ENCODE peak calls at places on chromosomes 2 and 18, in eight cellular contexts. E is activated naive CD4-positive, alpha-beta T cell treated with anti-CD3 and anti-CD28 coated beads, Interleukin-2, amount 10 ng/mL, durations not matched to agents 7 days and 5 days; S is osteocyte; X is WTC11; V is HuH-7; T is stimulated activated CD8-positive, alpha-beta memory T cell treated with anti-CD3 and anti-CD28 coated beads, Interleukin-4, amount 100 ng/mL, for 4 hours; L is frontal cortex; Y is activated CD8-positive, alpha-beta T cell treated with anti-CD3 and anti-CD28 coated beads for 36 hours. B is an unnamed sample.

GRCh38 chr2:191280304-191280703 is 35.1 kb downstream of the MYO1B start:
- DNase-seq in T (no peak), L (no peak), X (peak; percentile 65), E (no peak), V (no peak), Y (no peak), S (no peak), B (no peak)

GRCh38 chr18:74242451-74243096 is 49.2 kb downstream of the CYB5A start:
- DNase-seq in L (peak; percentile 13), S (no peak), Y (peak; percentile 18), T (no peak), E (no peak), V (peak; percentile 46), X (no peak), B (no peak)

GRCh38 chr2:69827796-69828540 is 1.5 kb upstream of the GMCL1 start:
- DNase-seq in L (no peak), E (no peak), Y (no peak), V (no peak), X (no peak), S (no peak), T (no peak), B (peak; percentile 64)

GRCh38 chr2:35973737-35974132 is 381.8 kb upstream of the CRIM1 start:
- DNase-seq in S (no peak), X (no peak), V (no peak), L (no peak), E (no peak), T (no peak), Y (no peak), B (no peak)

GRCh38 chr18:11877497-11877896 is 26.3 kb downstream of the CHMP1B start:
- DNase-seq in L (no peak), Y (no peak), T (no peak), E (no peak), X (no peak), V (no peak), S (no peak), B (no peak)

GRCh38 chr2:27622921-27623384 is 5.9 kb downstream of the CCDC121 start:
- DNase-seq in S (no peak), T (no peak), E (no peak), X (no peak), Y (no peak), L (no peak), V (no peak), B (no peak)

GRCh38 chr18:51890762-51891161 is 449.2 kb upstream of the DCC start:
- DNase-seq in T (no peak), L (no peak), X (no peak), E (no peak), S (no peak), Y (no peak), V (no peak), B (no peak)

GRCh38 chr2:223759569-223760430 is 77.6 kb downstream of the AP1S3 start:
- DNase-seq in S (peak; percentile 10), X (no peak), Y (no peak), T (no peak), V (no peak), E (no peak), L (no peak), B (no peak)

GRCh38 chr2:11647834-11648600 is 22.0 kb downstream of the NTSR2 start:
- DNase-seq in Y (no peak), T (no peak), E (no peak), V (no peak), X (no peak), S (no peak), L (no peak), B (no peak)

GRCh38 chr2:66587216-66587615 is 152.3 kb downstream of the MEIS1 start:
- DNase-seq in X (peak; percentile 71), E (no peak), T (no peak), S (no peak), V (peak; percentile 78), Y (no peak), L (no peak), B (peak; percentile 22)

GRCh38 chr2:225223301-225223700 is 176.2 kb upstream of the NYAP2 start:
- DNase-seq in L (no peak), Y (no peak), T (no peak), X (no peak), E (no peak), V (no peak), S (no peak), B (no peak)

GRCh38 chr18:41170346-41170745 is 784.7 kb upstream of the PIK3C3 start:
- DNase-seq in Y (no peak), X (no peak), T (no peak), L (no peak), S (no peak), E (no peak), V (no peak), B (no peak)

GRCh38 chr2:105358593-105358992 is 21.3 kb downstream of the C2orf49 start:
- DNase-seq in E (no peak), Y (no peak), V (no peak), L (no peak), T (no peak), X (no peak), S (no peak), B (no peak)

GRCh38 chr18:62912885-62913284 is 197.5 kb downstream of the PHLPP1 start:
- DNase-seq in X (no peak), V (no peak), T (no peak), Y (no peak), S (no peak), L (no peak), E (no peak), B (no peak)

GRCh38 chr2:20093263-20094141 is 42.1 kb upstream of the LAPTM4A start:
- DNase-seq in X (peak; percentile 53), Y (peak; percentile 13), S (no peak), L (no peak), E (no peak), T (no peak), V (peak; percentile 92), B (no peak)

GRCh38 chr18:30192216-30192615 is 850.3 kb downstream of the DSC3 start:
- DNase-seq in L (no peak), Y (peak; percentile 2), V (no peak), E (no peak), T (no peak), S (no peak), X (peak; percentile 46), B (no peak)

GRCh38 chr18:61666876-61667590 is 225.8 kb downstream of the RNF152 start:
- DNase-seq in V (no peak), S (no peak), X (peak; percentile 16), E (no peak), Y (no peak), T (no peak), L (no peak), B (no peak)

GRCh38 chr18:79506191-79507075 is 110.7 kb downstream of the NFATC1 start:
- DNase-seq in X (no peak), T (no peak), Y (peak; percentile 0), L (no peak), E (no peak), V (no peak), S (peak; percentile 80), B (peak; percentile 66)

GRCh38 chr2:158325782-158326335 is 130.7 kb downstream of the CCDC148 start:
- DNase-seq in X (no peak), L (no peak), V (no peak), S (no peak), Y (no peak), T (no peak), E (no peak), B (no peak)

GRCh38 chr2:144048631-144049060 is 471.3 kb downstream of the ZEB2 start:
- DNase-seq in X (no peak), E (no peak), V (no peak), Y (no peak), L (no peak), T (no peak), S (no peak), B (no peak)

GRCh38 chr2:9115219-9115618 is 91.4 kb upstream of the ASAP2 start:
- DNase-seq in L (no peak), X (no peak), S (no peak), T (no peak), V (no peak), E (no peak), Y (no peak), B (no peak)

GRCh38 chr2:201915446-201915845 is 109.1 kb downstream of the CDK15 start:
- DNase-seq in S (no peak), E (no peak), L (no peak), T (no peak), V (no peak), Y (no peak), X (no peak), B (no peak)

GRCh38 chr18:77366067-77366724 is 116.5 kb downstream of the GALR1 start:
- DNase-seq in E (no peak), L (no peak), T (no peak), Y (no peak), V (no peak), S (no peak), X (no peak), B (no peak)